ENCODE peak calls at places on chromosomes 5 and 9, in nine cellular contexts. T is endodermal cell, O is fibroblast of pulmonary artery, G is A549, W is lower lobe of right lung, F is IMR-90, A is WTC11, B is D721Med, L is neural crest cell. H is an unnamed sample.

GRCh38 chr5:108681079-108681921 is 66.4 kb upstream of the FER start:
- DNase-seq in G (peak; percentile 43), L (peak; percentile 17), W (no peak), B (no peak), A (no peak), O (peak; percentile 91), T (peak; percentile 62), F (peak; percentile 78), H (no peak)

GRCh38 chr9:7097785-7098420 is 340.1 kb downstream of the KDM4C start:
- DNase-seq in B (no peak), O (peak; percentile 7), A (no peak), L (no peak), F (peak; percentile 56), T (no peak), G (no peak), W (no peak), H (no peak)

GRCh38 chr9:86924206-86924605 is 23.1 kb downstream of the GAS1 start:
- DNase-seq in A (no peak), W (no peak), O (no peak), F (no peak), L (no peak), B (no peak), T (no peak), G (no peak), H (no peak)

GRCh38 chr9:131318211-131318610 is 28.7 kb downstream of the PLPP7 start:
- DNase-seq in O (peak; percentile 27), A (no peak), T (no peak), G (no peak), L (no peak), W (peak; percentile 35), B (no peak), F (no peak), H (no peak)

GRCh38 chr5:81856948-81857928 is 106.3 kb upstream of the SSBP2 start:
- DNase-seq in G (no peak), T (peak; percentile 80), O (peak; percentile 21), A (peak; percentile 42), L (no peak), W (peak; percentile 70), F (no peak), B (no peak), H (peak; percentile 89)

GRCh38 chr9:18331808-18332209 is 142.1 kb upstream of the ADAMTSL1 start:
- DNase-seq in G (no peak), O (peak; percentile 53), A (no peak), W (no peak), T (no peak), B (no peak), L (no peak), F (peak; percentile 64), H (no peak)

GRCh38 chr9:125407974-125408900 is 146.6 kb downstream of the GAPVD1 start:
- DNase-seq in A (peak; percentile 82), W (peak; percentile 86), F (peak; percentile 56), T (peak; percentile 93), G (peak; percentile 96), O (peak; percentile 72), B (peak; percentile 95), L (peak; percentile 90), H (peak; percentile 94)

GRCh38 chr5:127442085-127442484 is 75.4 kb upstream of the PRRC1 start:
- DNase-seq in L (no peak), G (peak; percentile 14), A (no peak), F (peak; percentile 2), W (no peak), O (peak; percentile 35), B (no peak), T (no peak), H (no peak)

GRCh38 chr5:7261049-7261448 is 134.9 kb upstream of the ADCY2 start:
- DNase-seq in W (no peak), L (peak; percentile 23), F (no peak), G (peak; percentile 16), B (no peak), O (peak; percentile 3), T (peak; percentile 93), A (peak; percentile 80), H (no peak)

GRCh38 chr5:82222597-82223574 is 55.3 kb downstream of the RPS23 start:
- DNase-seq in T (no peak), F (no peak), A (no peak), W (no peak), B (no peak), L (no peak), G (no peak), O (peak; percentile 40), H (no peak)

GRCh38 chr9:135732569-135733257 is 30.7 kb downstream of the KCNT1 start:
- DNase-seq in G (no peak), O (no peak), T (no peak), B (no peak), F (no peak), L (no peak), A (no peak), W (no peak), H (no peak)

GRCh38 chr9:38227656-38228055 is 158.6 kb upstream of the SHB start:
- DNase-seq in L (no peak), W (no peak), B (no peak), O (no peak), T (no peak), G (no peak), F (peak; percentile 4), A (no peak), H (peak; percentile 73)

GRCh38 chr5:156584856-156585255 is 257.9 kb downstream of the SGCD start:
- DNase-seq in W (no peak), L (no peak), O (no peak), G (no peak), T (no peak), B (no peak), A (no peak), F (no peak), H (no peak)

DNA sequence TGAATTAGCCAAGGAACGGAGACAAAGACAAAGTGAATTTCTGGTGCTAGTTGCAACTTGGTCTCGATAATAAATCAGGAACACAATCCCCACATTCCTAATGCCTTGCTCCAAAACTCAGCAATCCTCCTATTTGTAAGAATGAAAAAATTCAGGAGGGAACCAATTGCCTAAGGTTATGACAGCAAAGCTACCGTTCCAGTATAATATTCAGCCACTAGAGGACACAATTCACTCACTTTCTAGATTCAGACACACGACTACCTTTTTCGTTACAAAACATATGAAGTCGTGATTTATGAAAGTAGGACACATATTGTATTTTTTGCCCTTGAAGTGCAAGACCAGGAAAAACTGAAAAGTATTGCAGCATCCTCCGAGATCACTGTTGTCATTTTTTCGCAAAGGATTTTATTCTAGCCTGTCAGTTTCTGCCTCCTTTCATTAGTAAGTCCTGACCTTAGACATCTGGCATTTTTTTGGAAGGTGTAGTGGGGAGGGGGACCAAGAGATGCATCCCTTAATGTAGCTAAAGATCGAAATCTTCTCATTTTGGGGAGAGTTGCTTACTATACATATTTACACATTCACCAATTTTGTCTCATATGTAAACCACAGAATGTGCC is 133.1 kb downstream of the DOCK8 start:
- DNase-seq in T (no peak), L (no peak), A (no peak), F (peak; percentile 41), O (peak; percentile 57), B (no peak), G (peak; percentile 35), W (no peak), H (no peak)
- TF ChIP-seq CTCF in T (peak; percentile 80), L (peak; percentile 83), A (no peak), F (peak; percentile 66), O (peak; percentile 73), B (peak; percentile 93), G (peak; percentile 93), W (peak; percentile 59), H (peak; percentile 50)

GRCh38 chr5:73218552-73219171 is 45.7 kb downstream of the TMEM174 start:
- DNase-seq in A (no peak), B (no peak), O (peak; percentile 63), L (no peak), F (peak; percentile 72), G (peak; percentile 44), W (no peak), T (peak; percentile 44), H (no peak)
- TF ChIP-seq CTCF in A (no peak), B (peak; percentile 20), O (peak; percentile 57), L (peak; percentile 51), F (peak; percentile 64), G (peak; percentile 47), W (no peak), T (peak; percentile 72), H (peak; percentile 71)

GRCh38 chr5:173691931-173692330 is 75.5 kb upstream of the BOD1 start:
- DNase-seq in F (no peak), O (no peak), G (no peak), L (no peak), W (no peak), A (no peak), T (no peak), B (no peak), H (no peak)

GRCh38 chr5:173686950-173687349 is 70.5 kb upstream of the BOD1 start:
- DNase-seq in A (no peak), W (no peak), G (no peak), O (no peak), B (no peak), T (no peak), L (no peak), F (no peak), H (no peak)

GRCh38 chr5:173688708-173689107 is 72.3 kb upstream of the BOD1 start:
- DNase-seq in B (no peak), L (no peak), O (no peak), G (peak; percentile 52), F (no peak), T (no peak), W (no peak), A (no peak), H (no peak)

GRCh38 chr5:173689171-173689676 is 72.8 kb upstream of the BOD1 start:
- DNase-seq in B (no peak), L (peak; percentile 24), A (no peak), G (peak; percentile 93), T (peak; percentile 66), O (peak; percentile 4), W (no peak), F (no peak), H (no peak)

GRCh38 chr5:173689713-173690360 is 73.4 kb upstream of the BOD1 start:
- DNase-seq in L (no peak), B (no peak), W (no peak), T (peak; percentile 63), F (no peak), G (peak; percentile 88), A (no peak), O (no peak), H (no peak)
- TF ChIP-seq CTCF in L (peak; percentile 37), B (no peak), W (peak; percentile 7), T (peak; percentile 38), F (no peak), G (no peak), A (no peak), O (no peak), H (peak; percentile 28)

GRCh38 chr5:174725261-174725990 is 1.0 kb downstream of the MSX2 start:
- DNase-seq in A (no peak), O (no peak), F (no peak), T (peak; percentile 66), G (no peak), B (no peak), L (no peak), W (no peak), H (no peak)

GRCh38 chr5:174723315-174723978 is 935 bp upstream of the MSX2 start:
- DNase-seq in W (no peak), O (no peak), B (no peak), T (peak; percentile 53), L (no peak), G (no peak), F (no peak), A (no peak), H (no peak)

GRCh38 chr5:174722500-174722899 is 1.9 kb upstream of the MSX2 start:
- DNase-seq in L (no peak), G (no peak), A (no peak), T (no peak), W (no peak), F (no peak), B (no peak), O (no peak), H (no peak)

GRCh38 chr5:174724484-174725260 is at the start of gene MSX2:
- DNase-seq in F (peak; percentile 86), L (peak; percentile 78), B (no peak), W (peak; percentile 88), G (peak; percentile 98), A (peak; percentile 91), O (peak; percentile 86), T (peak; percentile 96), H (peak; percentile 94)

GRCh38 chr5:174723979-174724483 is 351 bp upstream of the MSX2 start:
- DNase-seq in O (peak; percentile 20), A (no peak), G (peak; percentile 50), B (no peak), W (no peak), F (no peak), L (no peak), T (peak; percentile 79), H (no peak)
- TF ChIP-seq CTCF in O (no peak), A (no peak), G (no peak), B (no peak), W (no peak), F (no peak), L (no peak), T (no peak), H (peak; percentile 15)